ENCODE peak calls at places on chromosomes 4 and X, in five cellular contexts. F is OCI-LY7, I is heart right ventricle, A is SK-N-MC, Z is iPS DF 6.9. R is an unnamed sample. For H3K36me3, the result is how much of the 10 kb centered on the place peaks cover.

GRCh38 chr4:165325732-165326512 is 1.5 kb upstream of the MSMO1 start:
- DNase-seq in F (no peak), Z (no peak), I (no peak), A (no peak), R (no peak)

GRCh38 chr4:187251896-187252295 is 528.2 kb upstream of the FAT1 start:
- DNase-seq in Z (no peak), I (no peak), F (no peak), A (no peak), R (no peak)

GRCh38 chr4:102104278-102104677 is 241.0 kb downstream of the SLC39A8 start:
- DNase-seq in F (no peak), Z (no peak), I (no peak), A (no peak), R (no peak)

GRCh38 chr4:169029947-169030346 is 19.9 kb upstream of the CBR4 start:
- DNase-seq in I (no peak), Z (no peak), F (no peak), A (no peak), R (no peak)

GRCh38 chr4:167774646-167775045 is 317.7 kb upstream of the ANXA10 start:
- DNase-seq in Z (no peak), I (no peak), F (no peak), A (no peak), R (no peak)

GRCh38 chr4:108370291-108370690 is 201.6 kb upstream of the LEF1 start:
- DNase-seq in F (no peak), A (no peak), Z (no peak), I (no peak), R (no peak)

GRCh38 chrX:40096395-40097091 is 1.2 kb downstream of the BCOR start:
- DNase-seq in F (peak), Z (no peak), I (peak), A (no peak), R (peak)

GRCh38 chrX:45762699-45763647 is 562.3 kb upstream of the DIPK2B start:
- DNase-seq in Z (no peak), F (no peak), A (no peak), I (no peak), R (peak)

GRCh38 chrX:107818900-107819521 is 6.7 kb upstream of the MID2 start:
- DNase-seq in Z (no peak), F (peak), I (no peak), A (no peak), R (no peak)

GRCh38 chr4:38284294-38285045 is 324.3 kb downstream of the PTTG2 start:
- DNase-seq in Z (no peak), A (no peak), F (no peak), I (no peak), R (no peak)

DNA sequence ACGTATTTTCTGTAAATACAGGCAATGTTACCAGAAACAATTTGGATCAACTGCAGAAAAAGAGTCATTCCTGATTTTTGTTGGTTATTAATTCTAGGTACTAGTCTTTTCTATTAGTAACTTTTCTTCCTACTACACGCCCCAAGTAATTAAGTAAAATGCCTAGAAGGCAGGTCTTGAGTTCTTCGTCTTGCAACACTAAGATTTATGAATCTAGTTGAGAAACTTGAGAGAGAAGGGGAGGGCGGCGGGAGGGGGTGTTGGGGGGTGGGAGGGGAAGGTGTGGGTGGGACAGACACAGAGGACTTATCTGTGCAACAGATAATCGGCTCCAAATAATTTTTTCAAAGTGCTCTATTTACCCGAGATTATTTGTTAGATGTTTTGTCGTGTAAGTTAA is 3.0 kb downstream of the RAP2C start:
- DNase-seq in A (no peak), Z (no peak), I (no peak), F (no peak), R (no peak)
- H3K4me3 ChIP-seq in A (peak), Z (no peak), I (peak), F (peak), R (peak)

DNA sequence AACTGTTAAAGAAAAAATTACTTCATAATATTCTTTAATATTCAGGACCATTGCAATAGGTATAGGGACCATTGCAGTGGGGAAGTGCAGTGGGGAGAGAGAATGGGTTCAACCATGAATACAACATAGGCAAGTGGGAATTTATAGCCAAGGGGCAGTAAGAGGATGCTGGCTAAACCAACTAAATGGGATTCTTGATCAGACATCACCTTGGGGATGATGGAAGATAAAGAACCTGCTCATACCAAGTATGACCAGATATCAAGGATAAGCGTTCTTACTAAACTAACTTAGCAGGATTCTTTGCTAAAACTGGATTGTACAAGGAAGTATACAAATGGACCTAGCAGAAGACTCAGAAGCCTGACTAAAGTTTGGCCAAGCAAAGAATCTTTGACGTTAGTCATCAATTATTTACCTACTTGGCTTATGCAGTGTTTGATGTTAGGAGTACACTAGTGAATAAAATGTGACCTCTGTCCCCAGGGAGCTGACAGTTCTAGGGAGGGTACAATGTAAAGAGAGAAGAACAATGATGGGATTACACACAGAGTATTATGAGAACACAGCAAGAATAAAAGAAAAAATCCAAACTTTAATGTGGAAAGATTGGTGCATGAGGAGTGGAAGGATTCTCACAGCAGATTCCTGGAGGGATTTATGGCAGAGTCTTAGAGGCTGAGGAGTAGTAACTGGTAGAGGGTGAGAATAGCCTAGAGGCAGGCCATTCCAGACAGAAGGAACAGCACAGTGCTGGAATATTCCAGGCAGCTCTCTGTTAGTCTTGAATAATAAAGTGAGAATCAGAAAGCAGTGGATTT is 54.7 kb upstream of the MYOZ2 start:
- DNase-seq in I (no peak), F (no peak), A (no peak), Z (no peak), R (no peak)
- H3K27ac ChIP-seq in I (peak), F (no peak), A (no peak), Z (no peak), R (no peak)

DNA sequence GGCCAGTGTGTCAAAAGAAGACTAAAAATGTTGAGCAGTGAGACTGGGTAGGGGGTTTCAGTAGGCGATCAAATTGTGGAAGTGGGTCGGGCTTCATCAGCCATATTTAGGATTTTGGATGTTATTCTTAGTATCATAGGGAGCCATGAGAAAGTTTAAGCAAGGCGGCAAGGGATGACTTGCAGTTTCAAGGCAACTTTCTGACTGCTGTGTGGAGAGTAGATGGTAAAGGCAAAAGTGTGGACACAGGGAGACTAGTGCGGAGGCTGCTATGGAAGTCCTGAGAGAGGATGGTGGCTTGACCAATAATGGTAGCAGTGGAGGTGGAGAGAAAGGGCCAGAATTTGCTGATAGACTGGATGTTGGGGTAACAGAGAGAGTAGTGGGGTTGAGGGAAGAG is 15.4 kb downstream of the GK start:
- DNase-seq in F (no peak), Z (no peak), A (no peak), I (no peak), R (no peak)
- H3K36me3 ChIP-seq in F (under half), Z (under half), A (under half), I (under half), R (under half)

GRCh38 chr4:15755781-15756180 is 22.3 kb upstream of the CD38 start:
- DNase-seq in A (no peak), Z (no peak), F (no peak), I (no peak), R (no peak)

GRCh38 chr4:15755321-15755750 is 22.8 kb upstream of the CD38 start:
- DNase-seq in Z (no peak), F (no peak), I (no peak), A (no peak), R (peak)

GRCh38 chr4:15756361-15756861 is 21.7 kb upstream of the CD38 start:
- DNase-seq in A (no peak), F (peak), I (no peak), Z (no peak), R (peak)

GRCh38 chr4:15758294-15758693 is 19.8 kb upstream of the CD38 start:
- DNase-seq in A (no peak), Z (no peak), I (no peak), F (no peak), R (no peak)

GRCh38 chr4:15757084-15757483 is 21.0 kb upstream of the CD38 start:
- DNase-seq in A (no peak), I (no peak), F (no peak), Z (no peak), R (no peak)
- H3K4me3 ChIP-seq in A (no peak), I (no peak), F (peak), Z (no peak), R (peak)

DNA sequence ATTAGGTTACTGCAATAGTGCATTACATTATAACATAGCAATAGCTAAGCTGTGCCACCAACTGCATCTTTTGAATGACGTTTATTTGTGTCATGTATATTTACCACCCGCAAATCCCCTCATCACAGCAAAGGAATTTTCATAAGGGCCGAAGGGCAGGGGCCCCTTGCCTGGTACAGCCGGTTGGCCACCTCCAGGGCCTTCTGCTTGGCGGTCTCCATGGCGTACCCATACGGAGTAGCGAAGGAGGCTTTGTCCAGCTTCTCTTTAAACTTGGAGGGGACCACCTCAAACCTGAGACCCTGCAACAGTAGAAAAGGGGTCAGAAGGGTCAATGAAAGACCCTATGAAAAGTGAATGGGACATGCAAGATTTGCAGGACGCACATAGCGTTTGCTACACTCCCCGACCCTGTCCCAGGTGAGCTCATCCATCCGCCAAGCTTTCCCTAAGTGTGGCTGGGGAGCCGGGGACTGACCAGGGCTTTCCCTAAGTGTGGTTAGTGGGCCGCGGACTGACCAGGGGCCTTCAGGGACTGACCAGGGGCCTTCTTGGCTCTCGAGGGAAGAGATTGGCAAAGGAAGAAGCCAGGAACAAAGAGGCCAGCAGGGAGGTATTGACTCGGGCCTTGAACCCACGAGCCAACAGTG is 10.6 kb downstream of the ASMTL start:
- DNase-seq in Z (no peak), I (no peak), F (no peak), A (no peak), R (no peak)
- H3K27ac ChIP-seq in Z (no peak), I (no peak), F (no peak), A (no peak), R (no peak)

GRCh38 chr4:5821665-5822358 is 71.1 kb downstream of the CRMP1 start:
- DNase-seq in A (no peak), F (no peak), I (no peak), Z (peak), R (no peak)
- H3K36me3 ChIP-seq in A (under half), F (under half), I (under half), Z (under half), R (under half)

DNA sequence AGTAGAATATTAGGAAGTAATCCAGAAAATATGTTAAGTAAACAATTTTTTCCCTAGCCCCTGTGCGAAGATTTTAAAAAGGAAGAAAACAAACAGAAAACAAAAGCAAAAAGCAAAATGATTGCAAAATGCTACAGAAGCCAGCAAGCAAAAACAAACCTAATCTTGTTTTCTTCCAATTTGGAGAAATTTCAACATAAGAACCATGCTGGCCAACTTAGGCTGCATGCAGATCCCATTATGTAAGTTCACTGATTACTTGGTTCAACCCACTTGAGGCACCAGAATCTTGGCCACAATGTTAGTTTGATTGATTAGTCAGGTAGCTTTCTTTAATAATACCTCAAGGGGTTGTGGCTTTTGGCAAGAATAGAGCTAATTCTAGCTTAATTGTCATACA is 2342.0 kb downstream of the PCDH7 start:
- DNase-seq in Z (no peak), I (no peak), A (no peak), F (no peak), R (no peak)
- H3K4me3 ChIP-seq in Z (no peak), I (no peak), A (no peak), F (no peak), R (no peak)

DNA sequence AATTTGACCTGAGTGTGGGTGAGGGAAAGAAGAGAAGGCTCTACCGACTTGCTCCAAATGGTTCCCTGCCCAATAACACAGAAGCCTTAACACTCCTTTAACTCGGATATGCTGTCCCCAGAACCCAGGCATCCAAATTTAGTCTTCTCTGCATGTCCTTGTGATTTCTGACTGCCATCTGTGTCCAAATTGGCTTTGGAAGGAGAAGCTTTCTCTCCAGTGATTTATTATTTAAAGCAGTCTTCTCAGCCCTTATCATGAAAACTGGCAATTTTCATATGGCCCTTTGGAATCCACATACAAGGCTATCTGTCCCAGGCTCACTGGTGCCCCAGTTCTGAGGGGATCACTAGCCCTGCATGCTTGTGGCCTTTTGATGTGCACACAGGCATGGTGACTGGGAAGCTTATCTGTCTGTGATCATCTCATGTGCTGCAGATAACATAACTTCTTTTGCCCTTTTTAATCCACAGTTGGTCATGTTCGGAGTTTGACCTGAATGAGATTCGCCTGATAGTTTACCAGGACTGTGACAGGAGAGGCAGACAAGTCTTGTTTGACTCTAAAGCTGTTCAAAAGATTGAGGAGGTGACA is 56.7 kb downstream of the FNIP2 start:
- DNase-seq in F (no peak), A (no peak), Z (no peak), I (no peak), R (no peak)
- H3K27ac ChIP-seq in F (no peak), A (no peak), Z (no peak), I (peak), R (no peak)